ENCODE peak calls at places on chromosomes 3 and 15, in eight cellular contexts. Q is H1, J is endothelial cell of umbilical vein, T is HCT116, N is K562, L is HepG2, I is A549, X is GM12878. F is an unnamed sample.

GRCh38 chr15:34043813-34044212 is 4.8 kb upstream of the AVEN start:
- DNase-seq in Q (no peak), J (no peak), T (no peak), N (no peak), L (no peak), I (no peak), X (no peak), F (no peak)

GRCh38 chr15:39908186-39908585 is 11.9 kb downstream of the GPR176 start:
- DNase-seq in Q (no peak), J (peak), T (no peak), N (no peak), L (no peak), I (no peak), X (no peak), F (no peak)

GRCh38 chr3:1953519-1953918 is 145.1 kb upstream of the CNTN4 start:
- DNase-seq in Q (no peak), J (no peak), T (no peak), N (no peak), L (no peak), I (no peak), X (no peak), F (no peak)

GRCh38 chr3:120908803-120909601 is 997 bp downstream of the STXBP5L start:
- DNase-seq in Q (no peak), J (no peak), T (no peak), N (no peak), L (no peak), I (no peak), X (no peak), F (no peak)

GRCh38 chr3:159795776-159796175 is 192.9 kb upstream of the IL12A start:
- DNase-seq in Q (no peak), J (no peak), T (no peak), N (no peak), L (no peak), I (no peak), X (no peak), F (no peak)

GRCh38 chr3:127450331-127450730 is 140.2 kb downstream of the TPRA1 start:
- DNase-seq in Q (no peak), J (no peak), T (no peak), N (no peak), L (no peak), I (no peak), X (no peak), F (no peak)

GRCh38 chr3:51719413-51720025 is 12.7 kb downstream of the GRM2 start:
- DNase-seq in Q (no peak), J (no peak), T (no peak), N (no peak), L (no peak), I (no peak), X (no peak), F (no peak)

GRCh38 chr3:197499427-197499826 is 56.3 kb downstream of the BDH1 start:
- DNase-seq in Q (no peak), J (no peak), T (peak), N (peak), L (peak), I (peak), X (no peak), F (no peak)

GRCh38 chr3:86180696-86181095 is 810.3 kb downstream of the VGLL3 start:
- DNase-seq in Q (no peak), J (no peak), T (no peak), N (no peak), L (peak), I (peak), X (no peak), F (peak)

GRCh38 chr3:184788751-184789150 is 23.2 kb upstream of the VPS8 start:
- DNase-seq in Q (no peak), J (no peak), T (no peak), N (no peak), L (no peak), I (no peak), X (no peak), F (no peak)

GRCh38 chr15:74418575-74419338 is 15.0 kb downstream of the SEMA7A start:
- DNase-seq in Q (no peak), J (no peak), T (no peak), N (no peak), L (no peak), I (no peak), X (no peak), F (no peak)

GRCh38 chr3:119810018-119810435 is 28.1 kb downstream of the NR1I2 start:
- DNase-seq in Q (no peak), J (peak), T (no peak), N (no peak), L (no peak), I (no peak), X (peak), F (no peak)

GRCh38 chr3:129278970-129279906 is 568 bp downstream of the HMCES start:
- DNase-seq in Q (peak), J (peak), T (peak), N (peak), L (peak), I (peak), X (no peak), F (peak)

GRCh38 chr3:129593595-129594339 is 12.7 kb downstream of the PLXND1 start:
- DNase-seq in Q (peak), J (peak), T (no peak), N (no peak), L (peak), I (no peak), X (no peak), F (peak)

DNA sequence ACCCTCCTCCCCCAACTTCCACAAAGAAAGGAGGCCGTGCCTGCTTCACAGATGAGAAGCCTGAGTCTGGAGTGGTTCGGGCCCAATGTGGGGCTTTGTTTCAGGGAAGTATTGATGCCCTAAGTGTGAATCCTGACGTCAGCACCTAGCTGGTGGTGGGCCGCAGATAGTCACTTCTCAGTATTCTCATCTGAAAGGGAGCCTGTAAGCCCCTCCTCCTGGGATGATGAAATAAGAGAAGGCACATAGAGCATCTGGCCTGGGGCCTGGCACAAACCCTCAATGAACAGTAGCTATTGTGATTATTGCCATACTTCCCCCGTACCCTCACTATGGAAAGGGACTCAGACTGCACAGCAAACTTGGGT is 24.8 kb downstream of the LINGO1 start:
- DNase-seq in Q (no peak), J (no peak), T (no peak), N (no peak), L (no peak), I (no peak), X (no peak), F (peak)
- TF ChIP-seq MAX in Q (no peak), J (no peak), T (no peak), N (no peak), L (no peak), I (no peak), X (no peak), F (no peak)

DNA sequence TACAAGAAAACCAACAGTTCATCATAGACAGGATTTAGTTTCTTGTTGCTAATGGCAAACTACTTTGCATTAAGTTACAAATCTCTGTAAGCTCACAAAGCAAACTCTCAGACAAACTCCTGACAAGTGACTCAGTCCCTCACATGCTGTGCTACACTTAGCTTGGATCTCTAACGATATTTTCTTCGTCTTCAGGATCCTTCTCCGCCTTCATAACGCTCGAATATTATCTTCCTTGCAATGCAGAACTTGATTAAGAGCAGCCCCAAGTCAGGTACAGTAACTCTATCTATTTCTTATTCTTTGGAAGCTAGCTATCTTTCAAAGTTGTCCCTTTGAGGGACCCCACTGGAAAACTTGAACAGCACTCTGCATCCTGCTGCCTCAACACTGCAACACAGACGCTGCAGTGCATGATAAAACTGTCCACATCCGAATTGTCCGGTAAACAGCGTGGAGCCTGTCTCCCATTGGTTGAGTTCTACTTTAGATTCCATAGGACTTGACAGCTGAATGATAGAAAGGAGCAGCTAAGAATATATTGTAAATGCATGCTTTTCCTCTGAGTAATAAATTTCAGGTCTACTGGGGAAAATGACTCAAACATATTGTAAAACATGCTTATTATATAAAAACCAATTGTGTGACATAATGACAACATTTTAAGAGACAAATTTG is 61.3 kb downstream of the UACA start:
- DNase-seq in Q (no peak), J (peak), T (no peak), N (no peak), L (no peak), I (peak), X (no peak), F (no peak)
- TF ChIP-seq POLR2A in Q (no peak), J (peak), T (no peak), N (no peak), L (no peak), I (no peak), X (no peak), F (no peak)

GRCh38 chr3:147392083-147392916 is 14.0 kb downstream of the ZIC4 start:
- DNase-seq in Q (peak), J (peak), T (no peak), N (no peak), L (no peak), I (no peak), X (no peak), F (no peak)
- TF ChIP-seq CTCF in Q (peak), J (no peak), T (no peak), N (no peak), L (no peak), I (no peak), X (no peak), F (no peak)

GRCh38 chr15:49991587-49991986 is 127.4 kb downstream of the ATP8B4 start:
- DNase-seq in Q (no peak), J (no peak), T (no peak), N (no peak), L (no peak), I (no peak), X (no peak), F (no peak)
- TF ChIP-seq MAX in Q (no peak), J (no peak), T (no peak), N (no peak), L (no peak), I (no peak), X (no peak), F (no peak)

DNA sequence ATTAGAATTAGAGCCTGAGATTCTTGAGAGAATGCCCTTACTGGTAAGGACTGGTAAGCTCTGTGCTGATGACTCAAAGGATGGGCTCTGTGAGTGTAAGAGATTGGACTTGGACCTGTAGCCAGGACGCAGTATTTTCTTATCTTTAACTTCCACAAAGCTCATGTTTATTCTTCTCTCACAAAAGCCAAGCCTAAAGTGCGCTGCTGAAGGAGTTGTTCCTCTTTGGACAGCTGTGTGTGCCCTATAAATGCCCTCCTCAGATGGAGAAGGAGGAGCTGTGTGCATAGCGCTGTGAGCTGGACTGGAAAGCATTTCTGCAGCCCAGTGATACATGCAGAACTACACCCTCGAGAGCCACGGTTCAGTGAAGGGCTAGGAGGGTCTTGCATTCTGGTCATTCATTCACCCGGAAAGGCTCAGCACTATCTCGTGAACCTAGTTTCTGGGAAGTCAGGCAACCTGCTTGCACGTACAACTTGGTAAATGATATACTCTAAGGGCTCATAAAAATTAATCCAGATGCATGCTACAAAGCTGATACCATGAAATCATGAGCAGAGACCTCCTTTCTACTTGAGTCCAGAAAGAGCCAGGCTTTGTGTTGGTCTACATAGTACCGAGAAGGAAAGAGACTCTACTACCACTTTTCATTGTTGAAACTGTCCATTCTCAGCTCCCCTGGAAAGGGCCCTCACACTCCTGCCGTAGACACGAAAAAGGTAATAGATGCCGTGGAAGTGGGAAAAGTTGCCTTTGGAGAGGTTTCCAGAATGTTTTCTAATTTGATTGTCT is 103.0 kb upstream of the TBL1XR1 start:
- DNase-seq in Q (no peak), J (peak), T (no peak), N (peak), L (peak), I (peak), X (peak), F (peak)
- TF ChIP-seq POLR2A in Q (no peak), J (no peak), T (no peak), N (no peak), L (no peak), I (no peak), X (no peak), F (no peak)

GRCh38 chr3:173221010-173221409 is 80.0 kb upstream of the SPATA16 start:
- DNase-seq in Q (no peak), J (peak), T (peak), N (peak), L (peak), I (peak), X (no peak), F (peak)
- TF ChIP-seq CTCF in Q (peak), J (peak), T (peak), N (peak), L (peak), I (peak), X (peak), F (peak)

GRCh38 chr3:124281453-124282316 is 289.8 kb upstream of the ROPN1 start:
- DNase-seq in Q (no peak), J (peak), T (no peak), N (peak), L (peak), I (peak), X (no peak), F (peak)
- TF ChIP-seq MAX in Q (no peak), J (no peak), T (no peak), N (no peak), L (no peak), I (no peak), X (no peak), F (no peak)

GRCh38 chr3:158642474-158643210 is 1.7 kb upstream of the GFM1 start:
- DNase-seq in Q (no peak), J (no peak), T (no peak), N (peak), L (no peak), I (no peak), X (no peak), F (no peak)

GRCh38 chr3:158642005-158642404 is 2.3 kb upstream of the GFM1 start:
- DNase-seq in Q (no peak), J (no peak), T (no peak), N (peak), L (no peak), I (no peak), X (no peak), F (no peak)

GRCh38 chr3:158649791-158650190 is 5.5 kb downstream of the GFM1 start:
- DNase-seq in Q (no peak), J (peak), T (no peak), N (peak), L (peak), I (no peak), X (no peak), F (no peak)

GRCh38 chr3:158640646-158641045 is 3.7 kb upstream of the GFM1 start:
- DNase-seq in Q (no peak), J (no peak), T (no peak), N (no peak), L (no peak), I (no peak), X (no peak), F (no peak)

DNA sequence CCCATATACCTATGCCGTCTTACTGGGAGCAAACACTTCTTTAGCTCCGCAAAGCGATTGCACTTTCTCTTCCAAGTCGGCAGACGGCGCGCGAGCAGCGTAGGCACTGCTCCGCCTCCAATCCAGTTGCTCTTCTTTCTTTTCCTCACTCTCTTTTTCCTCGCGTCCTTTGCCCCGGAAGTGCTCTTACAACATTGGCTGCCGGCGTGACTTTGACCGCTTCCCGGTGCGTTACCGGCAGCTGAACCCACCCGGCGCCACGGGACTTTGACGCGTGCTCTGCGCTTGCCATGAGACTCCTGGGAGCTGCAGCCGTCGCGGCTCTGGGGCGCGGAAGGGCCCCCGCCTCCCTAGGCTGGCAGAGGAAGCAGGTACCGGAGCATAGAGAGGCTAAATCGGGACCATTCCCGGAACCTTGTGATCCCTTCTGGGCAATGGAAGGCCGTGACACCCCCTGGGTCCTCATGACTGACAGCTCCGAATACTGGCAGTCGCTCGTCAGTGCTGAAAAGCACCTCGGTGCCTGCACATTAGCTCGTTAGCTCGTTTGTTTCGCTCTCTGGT is at the start of gene GFM1:
- DNase-seq in Q (peak), J (peak), T (peak), N (peak), L (peak), I (peak), X (peak), F (peak)
- TF ChIP-seq POLR2A in Q (peak), J (peak), T (no peak), N (peak), L (peak), I (peak), X (peak), F (peak)

GRCh38 chr3:66336358-66336766 is 115.6 kb downstream of the SLC25A26 start:
- DNase-seq in Q (no peak), J (peak), T (no peak), N (no peak), L (no peak), I (no peak), X (no peak), F (no peak)

GRCh38 chr3:66338927-66339326 is 118.1 kb downstream of the SLC25A26 start:
- DNase-seq in Q (no peak), J (peak), T (no peak), N (no peak), L (no peak), I (no peak), X (no peak), F (no peak)

GRCh38 chr3:66335671-66336070 is 114.9 kb downstream of the SLC25A26 start:
- DNase-seq in Q (no peak), J (no peak), T (no peak), N (no peak), L (no peak), I (no peak), X (no peak), F (no peak)
- TF ChIP-seq CTCF in Q (no peak), J (no peak), T (no peak), N (no peak), L (no peak), I (no peak), X (no peak), F (no peak)

GRCh38 chr3:53140575-53141467 is 10.6 kb upstream of the RFT1 start:
- DNase-seq in Q (no peak), J (no peak), T (no peak), N (no peak), L (no peak), I (peak), X (no peak), F (peak)

GRCh38 chr3:53137835-53138446 is 7.7 kb upstream of the RFT1 start:
- DNase-seq in Q (no peak), J (no peak), T (no peak), N (no peak), L (no peak), I (peak), X (no peak), F (peak)

GRCh38 chr3:53134631-53135232 is 4.5 kb upstream of the RFT1 start:
- DNase-seq in Q (peak), J (peak), T (peak), N (peak), L (peak), I (peak), X (no peak), F (peak)

GRCh38 chr3:53139833-53140574 is 9.8 kb upstream of the RFT1 start:
- DNase-seq in Q (no peak), J (no peak), T (no peak), N (no peak), L (no peak), I (no peak), X (no peak), F (no peak)

DNA sequence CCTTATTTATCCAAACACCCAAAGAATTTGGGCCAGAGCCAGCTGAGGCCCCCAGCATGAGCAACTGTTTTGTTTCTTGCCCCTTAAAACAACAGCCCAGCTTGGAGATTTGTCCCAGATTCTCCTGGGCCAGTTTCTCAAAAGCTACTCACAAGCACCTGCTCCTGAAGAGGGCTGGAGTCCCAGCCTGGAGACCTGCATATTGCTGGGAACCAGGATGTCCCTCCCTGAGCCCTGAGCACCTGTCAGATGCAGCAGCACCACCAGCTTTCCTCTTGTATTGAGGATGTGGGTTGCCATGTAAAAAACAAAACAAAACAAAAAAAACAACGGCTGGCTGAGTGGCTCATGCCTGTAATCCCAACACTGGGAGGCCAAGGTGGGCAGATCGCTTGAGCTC is 7.0 kb upstream of the RFT1 start:
- DNase-seq in Q (no peak), J (no peak), T (no peak), N (no peak), L (no peak), I (no peak), X (no peak), F (no peak)
- TF ChIP-seq MAX in Q (no peak), J (no peak), T (no peak), N (no peak), L (no peak), I (no peak), X (no peak), F (no peak)

F was measured in NB4.